ENCODE peak calls at places on chromosomes 11 and 22, in ten cellular contexts. One of them, this sample, is unnamed.

GRCh38 chr22:42174062-42174461 is 43.5 kb upstream of the CYP2D6 start:
- DNase-seq in KG1: no peak
- DNase-seq in cardiac septum: no peak
- DNase-seq in HCT116: no peak
- DNase-seq in fibroblast of the aortic adventitia: no peak
- DNase-seq in tibial nerve: no peak
- DNase-seq in stimulated activated CD8-positive, alpha-beta memory T cell treated with anti-CD3 and anti-CD28 coated beads, Interleukin-4, amount 100 ng/mL, for 4 hours: no peak
- DNase-seq in Ammon's horn: no peak
- DNase-seq in testis: no peak
- DNase-seq in effector memory CD8-positive, alpha-beta T cell: peak
- DNase-seq in this sample: no peak

GRCh38 chr11:111730871-111731591 is 35.2 kb downstream of the PPP2R1B start:
- DNase-seq in HCT116: no peak
- DNase-seq in fibroblast of the aortic adventitia: peak
- DNase-seq in KG1: no peak
- DNase-seq in effector memory CD8-positive, alpha-beta T cell: no peak
- DNase-seq in Ammon's horn: peak
- DNase-seq in testis: no peak
- DNase-seq in tibial nerve: no peak
- DNase-seq in stimulated activated CD8-positive, alpha-beta memory T cell treated with anti-CD3 and anti-CD28 coated beads, Interleukin-4, amount 100 ng/mL, for 4 hours: no peak
- DNase-seq in cardiac septum: no peak
- DNase-seq in this sample: no peak

GRCh38 chr22:26372890-26373289 is 56.2 kb upstream of the ASPHD2 start:
- DNase-seq in cardiac septum: no peak
- DNase-seq in Ammon's horn: no peak
- DNase-seq in fibroblast of the aortic adventitia: no peak
- DNase-seq in effector memory CD8-positive, alpha-beta T cell: no peak
- DNase-seq in stimulated activated CD8-positive, alpha-beta memory T cell treated with anti-CD3 and anti-CD28 coated beads, Interleukin-4, amount 100 ng/mL, for 4 hours: no peak
- DNase-seq in KG1: no peak
- DNase-seq in tibial nerve: no peak
- DNase-seq in testis: no peak
- DNase-seq in HCT116: no peak
- DNase-seq in this sample: no peak

GRCh38 chr11:8390851-8391612 is 127.4 kb upstream of the LMO1 start:
- DNase-seq in fibroblast of the aortic adventitia: no peak
- DNase-seq in stimulated activated CD8-positive, alpha-beta memory T cell treated with anti-CD3 and anti-CD28 coated beads, Interleukin-4, amount 100 ng/mL, for 4 hours: no peak
- DNase-seq in cardiac septum: no peak
- DNase-seq in Ammon's horn: no peak
- DNase-seq in tibial nerve: no peak
- DNase-seq in KG1: no peak
- DNase-seq in HCT116: no peak
- DNase-seq in testis: no peak
- DNase-seq in effector memory CD8-positive, alpha-beta T cell: no peak
- DNase-seq in this sample: no peak

GRCh38 chr11:46865340-46865739 is 19.3 kb upstream of the CKAP5 start:
- DNase-seq in cardiac septum: no peak
- DNase-seq in testis: peak
- DNase-seq in KG1: no peak
- DNase-seq in HCT116: no peak
- DNase-seq in stimulated activated CD8-positive, alpha-beta memory T cell treated with anti-CD3 and anti-CD28 coated beads, Interleukin-4, amount 100 ng/mL, for 4 hours: no peak
- DNase-seq in effector memory CD8-positive, alpha-beta T cell: no peak
- DNase-seq in Ammon's horn: no peak
- DNase-seq in fibroblast of the aortic adventitia: peak
- DNase-seq in tibial nerve: no peak
- DNase-seq in this sample: no peak

GRCh38 chr11:121466063-121466794 is 13.5 kb upstream of the SORL1-AS1 start:
- DNase-seq in testis: peak
- DNase-seq in HCT116: peak
- DNase-seq in Ammon's horn: peak
- DNase-seq in KG1: no peak
- DNase-seq in fibroblast of the aortic adventitia: peak
- DNase-seq in tibial nerve: peak
- DNase-seq in cardiac septum: peak
- DNase-seq in effector memory CD8-positive, alpha-beta T cell: no peak
- DNase-seq in stimulated activated CD8-positive, alpha-beta memory T cell treated with anti-CD3 and anti-CD28 coated beads, Interleukin-4, amount 100 ng/mL, for 4 hours: no peak
- DNase-seq in this sample: peak

GRCh38 chr11:106461148-106461547 is 383.7 kb downstream of the AASDHPPT start:
- DNase-seq in testis: peak
- DNase-seq in cardiac septum: no peak
- DNase-seq in KG1: no peak
- DNase-seq in HCT116: no peak
- DNase-seq in effector memory CD8-positive, alpha-beta T cell: no peak
- DNase-seq in fibroblast of the aortic adventitia: no peak
- DNase-seq in Ammon's horn: no peak
- DNase-seq in tibial nerve: no peak
- DNase-seq in stimulated activated CD8-positive, alpha-beta memory T cell treated with anti-CD3 and anti-CD28 coated beads, Interleukin-4, amount 100 ng/mL, for 4 hours: no peak
- DNase-seq in this sample: no peak

GRCh38 chr11:89249196-89249595 is 71.5 kb downstream of the TYR start:
- DNase-seq in HCT116: no peak
- DNase-seq in fibroblast of the aortic adventitia: no peak
- DNase-seq in effector memory CD8-positive, alpha-beta T cell: no peak
- DNase-seq in tibial nerve: no peak
- DNase-seq in KG1: no peak
- DNase-seq in testis: no peak
- DNase-seq in cardiac septum: no peak
- DNase-seq in Ammon's horn: no peak
- DNase-seq in stimulated activated CD8-positive, alpha-beta memory T cell treated with anti-CD3 and anti-CD28 coated beads, Interleukin-4, amount 100 ng/mL, for 4 hours: no peak
- DNase-seq in this sample: no peak

GRCh38 chr11:110711776-110712642 is at the start of gene ARHGAP20:
- DNase-seq in tibial nerve: peak
- DNase-seq in fibroblast of the aortic adventitia: peak
- DNase-seq in effector memory CD8-positive, alpha-beta T cell: peak
- DNase-seq in testis: peak
- DNase-seq in Ammon's horn: peak
- DNase-seq in KG1: no peak
- DNase-seq in cardiac septum: peak
- DNase-seq in HCT116: no peak
- DNase-seq in stimulated activated CD8-positive, alpha-beta memory T cell treated with anti-CD3 and anti-CD28 coated beads, Interleukin-4, amount 100 ng/mL, for 4 hours: no peak
- DNase-seq in this sample: peak

GRCh38 chr11:67230406-67230805 is 35.9 kb upstream of the GRK2 start:
- DNase-seq in effector memory CD8-positive, alpha-beta T cell: no peak
- DNase-seq in testis: no peak
- DNase-seq in HCT116: no peak
- DNase-seq in stimulated activated CD8-positive, alpha-beta memory T cell treated with anti-CD3 and anti-CD28 coated beads, Interleukin-4, amount 100 ng/mL, for 4 hours: no peak
- DNase-seq in cardiac septum: no peak
- DNase-seq in KG1: no peak
- DNase-seq in fibroblast of the aortic adventitia: no peak
- DNase-seq in tibial nerve: no peak
- DNase-seq in Ammon's horn: no peak
- DNase-seq in this sample: no peak

GRCh38 chr11:19659529-19659928 is 53.1 kb upstream of the NAV2 start:
- DNase-seq in testis: no peak
- DNase-seq in effector memory CD8-positive, alpha-beta T cell: no peak
- DNase-seq in tibial nerve: no peak
- DNase-seq in KG1: no peak
- DNase-seq in stimulated activated CD8-positive, alpha-beta memory T cell treated with anti-CD3 and anti-CD28 coated beads, Interleukin-4, amount 100 ng/mL, for 4 hours: no peak
- DNase-seq in Ammon's horn: no peak
- DNase-seq in HCT116: no peak
- DNase-seq in fibroblast of the aortic adventitia: no peak
- DNase-seq in cardiac septum: no peak
- DNase-seq in this sample: no peak

GRCh38 chr11:128420943-128421342 is 166.4 kb downstream of the ETS1 start:
- DNase-seq in KG1: no peak
- DNase-seq in cardiac septum: no peak
- DNase-seq in effector memory CD8-positive, alpha-beta T cell: no peak
- DNase-seq in tibial nerve: no peak
- DNase-seq in Ammon's horn: no peak
- DNase-seq in stimulated activated CD8-positive, alpha-beta memory T cell treated with anti-CD3 and anti-CD28 coated beads, Interleukin-4, amount 100 ng/mL, for 4 hours: no peak
- DNase-seq in HCT116: no peak
- DNase-seq in testis: no peak
- DNase-seq in fibroblast of the aortic adventitia: peak
- DNase-seq in this sample: no peak

GRCh38 chr11:118610220-118610772 is 2.9 kb downstream of the PHLDB1 start:
- DNase-seq in HCT116: no peak
- DNase-seq in fibroblast of the aortic adventitia: no peak
- DNase-seq in cardiac septum: peak
- DNase-seq in stimulated activated CD8-positive, alpha-beta memory T cell treated with anti-CD3 and anti-CD28 coated beads, Interleukin-4, amount 100 ng/mL, for 4 hours: no peak
- DNase-seq in testis: no peak
- DNase-seq in Ammon's horn: no peak
- DNase-seq in effector memory CD8-positive, alpha-beta T cell: no peak
- DNase-seq in tibial nerve: no peak
- DNase-seq in KG1: no peak
- DNase-seq in this sample: no peak

GRCh38 chr11:19953909-19954308 is 206.4 kb downstream of the DBX1 start:
- DNase-seq in testis: no peak
- DNase-seq in Ammon's horn: peak
- DNase-seq in HCT116: peak
- DNase-seq in stimulated activated CD8-positive, alpha-beta memory T cell treated with anti-CD3 and anti-CD28 coated beads, Interleukin-4, amount 100 ng/mL, for 4 hours: no peak
- DNase-seq in KG1: no peak
- DNase-seq in fibroblast of the aortic adventitia: peak
- DNase-seq in tibial nerve: no peak
- DNase-seq in cardiac septum: no peak
- DNase-seq in effector memory CD8-positive, alpha-beta T cell: no peak
- DNase-seq in this sample: no peak

GRCh38 chr11:3341298-3341697 is 37.6 kb downstream of the ZNF195 start:
- DNase-seq in fibroblast of the aortic adventitia: peak
- DNase-seq in cardiac septum: no peak
- DNase-seq in testis: peak
- DNase-seq in KG1: peak
- DNase-seq in effector memory CD8-positive, alpha-beta T cell: peak
- DNase-seq in stimulated activated CD8-positive, alpha-beta memory T cell treated with anti-CD3 and anti-CD28 coated beads, Interleukin-4, amount 100 ng/mL, for 4 hours: peak
- DNase-seq in tibial nerve: peak
- DNase-seq in Ammon's horn: peak
- DNase-seq in HCT116: peak
- DNase-seq in this sample: peak

GRCh38 chr11:15119826-15120225 is 5.1 kb downstream of the INSC start:
- DNase-seq in testis: no peak
- DNase-seq in fibroblast of the aortic adventitia: peak
- DNase-seq in tibial nerve: no peak
- DNase-seq in cardiac septum: no peak
- DNase-seq in HCT116: no peak
- DNase-seq in stimulated activated CD8-positive, alpha-beta memory T cell treated with anti-CD3 and anti-CD28 coated beads, Interleukin-4, amount 100 ng/mL, for 4 hours: no peak
- DNase-seq in Ammon's horn: no peak
- DNase-seq in effector memory CD8-positive, alpha-beta T cell: no peak
- DNase-seq in KG1: no peak
- DNase-seq in this sample: no peak

GRCh38 chr11:58530236-58530635 is 22.3 kb upstream of the OR5B21 start:
- DNase-seq in testis: no peak
- DNase-seq in stimulated activated CD8-positive, alpha-beta memory T cell treated with anti-CD3 and anti-CD28 coated beads, Interleukin-4, amount 100 ng/mL, for 4 hours: no peak
- DNase-seq in tibial nerve: no peak
- DNase-seq in KG1: no peak
- DNase-seq in fibroblast of the aortic adventitia: no peak
- DNase-seq in effector memory CD8-positive, alpha-beta T cell: no peak
- DNase-seq in Ammon's horn: no peak
- DNase-seq in cardiac septum: no peak
- DNase-seq in HCT116: no peak
- DNase-seq in this sample: no peak

GRCh38 chr22:22745225-22746060 is 101.0 kb downstream of the GGTLC2 start:
- DNase-seq in effector memory CD8-positive, alpha-beta T cell: peak
- DNase-seq in tibial nerve: no peak
- DNase-seq in Ammon's horn: peak
- DNase-seq in testis: peak
- DNase-seq in fibroblast of the aortic adventitia: peak
- DNase-seq in KG1: peak
- DNase-seq in stimulated activated CD8-positive, alpha-beta memory T cell treated with anti-CD3 and anti-CD28 coated beads, Interleukin-4, amount 100 ng/mL, for 4 hours: no peak
- DNase-seq in HCT116: no peak
- DNase-seq in cardiac septum: no peak
- DNase-seq in this sample: no peak

GRCh38 chr11:35317253-35317652 is 102.1 kb downstream of the SLC1A2 start:
- DNase-seq in KG1: no peak
- DNase-seq in HCT116: no peak
- DNase-seq in stimulated activated CD8-positive, alpha-beta memory T cell treated with anti-CD3 and anti-CD28 coated beads, Interleukin-4, amount 100 ng/mL, for 4 hours: no peak
- DNase-seq in tibial nerve: no peak
- DNase-seq in fibroblast of the aortic adventitia: no peak
- DNase-seq in Ammon's horn: no peak
- DNase-seq in testis: no peak
- DNase-seq in effector memory CD8-positive, alpha-beta T cell: no peak
- DNase-seq in cardiac septum: no peak
- DNase-seq in this sample: no peak

GRCh38 chr11:113885897-113886296 is 10.5 kb upstream of the USP28 start:
- DNase-seq in cardiac septum: no peak
- DNase-seq in KG1: no peak
- DNase-seq in testis: no peak
- DNase-seq in effector memory CD8-positive, alpha-beta T cell: no peak
- DNase-seq in HCT116: no peak
- DNase-seq in tibial nerve: no peak
- DNase-seq in fibroblast of the aortic adventitia: no peak
- DNase-seq in Ammon's horn: no peak
- DNase-seq in stimulated activated CD8-positive, alpha-beta memory T cell treated with anti-CD3 and anti-CD28 coated beads, Interleukin-4, amount 100 ng/mL, for 4 hours: no peak
- DNase-seq in this sample: no peak

GRCh38 chr11:92302766-92303165 is 78.1 kb downstream of the FAT3 start:
- DNase-seq in fibroblast of the aortic adventitia: no peak
- DNase-seq in stimulated activated CD8-positive, alpha-beta memory T cell treated with anti-CD3 and anti-CD28 coated beads, Interleukin-4, amount 100 ng/mL, for 4 hours: no peak
- DNase-seq in KG1: no peak
- DNase-seq in tibial nerve: no peak
- DNase-seq in cardiac septum: no peak
- DNase-seq in HCT116: no peak
- DNase-seq in testis: no peak
- DNase-seq in Ammon's horn: peak
- DNase-seq in effector memory CD8-positive, alpha-beta T cell: no peak
- DNase-seq in this sample: no peak

This sample was measured in upper lobe of right lung.